ENCODE peak calls at places on chromosomes 1 and 21, in five cellular contexts. J is activated naive CD4-positive, alpha-beta T cell treated with anti-CD3 and anti-CD28 coated beads, Interleukin-2, amount 50 U/mL, for 16 hours; Z is dorsolateral prefrontal cortex; F is islet precursor cell; I is activated CD4-positive, alpha-beta T cell treated with anti-CD3 and anti-CD28 coated beads, Interleukin-2, amount 10 ng/mL, durations not matched to agents 24 days and 14 days. N is an unnamed sample.
A peak's percentile ranks its signal among the peaks of the same experiment; 100 is the strongest.

GRCh38 chr1:37040773-37041172 is 6.5 kb upstream of the GRIK3 start:
- DNase-seq in J (no peak), F (no peak), I (no peak), Z (no peak), N (no peak)

GRCh38 chr1:97630968-97631367 is 289.9 kb downstream of the DPYD start:
- DNase-seq in J (no peak), I (no peak), F (no peak), Z (no peak), N (no peak)

GRCh38 chr21:46661211-46661625 is 25.7 kb downstream of the PRMT2 start:
- DNase-seq in J (peak; percentile 66), F (no peak), Z (peak; percentile 81), I (peak; percentile 82), N (no peak)

GRCh38 chr1:230256896-230257295 is 169.2 kb downstream of the PGBD5 start:
- DNase-seq in I (no peak), Z (no peak), F (peak; percentile 25), J (no peak), N (no peak)

GRCh38 chr1:7405844-7406500 is 365.1 kb upstream of the VAMP3 start:
- DNase-seq in F (peak; percentile 30), J (no peak), Z (no peak), I (peak; percentile 29), N (no peak)

GRCh38 chr21:45994086-45994661 is 12.6 kb downstream of the COL6A1 start:
- DNase-seq in Z (no peak), J (no peak), I (no peak), F (peak; percentile 45), N (no peak)

GRCh38 chr1:165383067-165383466 is 26.6 kb upstream of the LMX1A start:
- DNase-seq in I (no peak), Z (no peak), F (peak; percentile 91), J (no peak), N (no peak)

GRCh38 chr1:182128502-182128901 is 67.0 kb upstream of the ZNF648 start:
- DNase-seq in I (no peak), J (no peak), F (no peak), Z (no peak), N (no peak)

GRCh38 chr1:154765970-154766369 is 104.1 kb downstream of the KCNN3 start:
- DNase-seq in Z (peak; percentile 35), F (no peak), J (no peak), I (no peak), N (no peak)

GRCh38 chr1:183995322-183996035 is 42.0 kb downstream of the COLGALT2 start:
- DNase-seq in Z (no peak), J (no peak), F (peak; percentile 67), I (no peak), N (no peak)